ENCODE peak calls at places on chromosomes 6 and 20, in four cellular contexts. X, N, R and K are unnamed samples.

GRCh38 chr6:82251942-82252341 is 4.4 kb upstream of the IBTK start:
- DNase-seq in R (no peak), N (peak; percentile 30), X (peak; percentile 22), K (no peak)

GRCh38 chr6:55866110-55866509 is 9.3 kb downstream of the BMP5 start:
- DNase-seq in N (no peak), R (no peak), X (no peak), K (no peak)

GRCh38 chr20:25580711-25581110 is 4.6 kb downstream of the NINL start:
- DNase-seq in X (no peak), N (no peak), R (no peak), K (no peak)

GRCh38 chr6:33144373-33144772 is 47.9 kb downstream of the COL11A2 start:
- DNase-seq in X (no peak), R (no peak), N (no peak), K (no peak)

GRCh38 chr6:127148511-127148910 is 30.0 kb downstream of the RSPO3 start:
- DNase-seq in X (no peak), N (no peak), R (no peak), K (no peak)

GRCh38 chr6:13044390-13044789 is 283.9 kb downstream of the TBC1D7 start:
- DNase-seq in X (peak; percentile 5), N (peak; percentile 72), R (no peak), K (peak; percentile 27)

GRCh38 chr20:20761302-20761701 is 48.9 kb upstream of the RALGAPA2 start:
- DNase-seq in R (no peak), N (no peak), X (no peak), K (no peak)

GRCh38 chr6:84150680-84151079 is 76.8 kb downstream of the CEP162 start:
- DNase-seq in N (no peak), R (no peak), X (no peak), K (no peak)

GRCh38 chr6:82711105-82711829 is 347.6 kb downstream of the TPBG start:
- DNase-seq in R (no peak), X (no peak), N (no peak), K (no peak)

GRCh38 chr6:40419377-40419776 is 167.8 kb downstream of the LRFN2 start:
- DNase-seq in X (no peak), N (no peak), R (no peak), K (no peak)

GRCh38 chr6:46476301-46476700 is 14.9 kb downstream of the RCAN2 start:
- DNase-seq in R (no peak), X (no peak), N (no peak), K (no peak)

GRCh38 chr20:48215536-48215935 is 430.3 kb upstream of the SULF2 start:
- DNase-seq in N (no peak), R (no peak), X (no peak), K (peak; percentile 24)

GRCh38 chr20:58851969-58852458 is 502 bp upstream of the GNAS start:
- DNase-seq in R (no peak), X (no peak), N (no peak), K (no peak)

GRCh38 chr6:7295916-7296315 is 17.1 kb downstream of the SSR1 start:
- DNase-seq in N (no peak), R (no peak), X (no peak), K (no peak)

GRCh38 chr6:41527721-41528408 is 18.3 kb upstream of the FOXP4 start:
- DNase-seq in N (no peak), R (no peak), X (peak; percentile 41), K (peak; percentile 23)

GRCh38 chr6:38499697-38500096 is 140.0 kb downstream of the BTBD9 start:
- DNase-seq in X (no peak), N (no peak), R (no peak), K (no peak)

GRCh38 chr6:26311012-26311384 is 54.0 kb upstream of the BTN3A2 start:
- DNase-seq in N (peak; percentile 52), R (no peak), X (peak; percentile 38), K (peak; percentile 51)
- TF ChIP-seq MAX in N (no peak), R (no peak), X (no peak), K (no peak)

DNA sequence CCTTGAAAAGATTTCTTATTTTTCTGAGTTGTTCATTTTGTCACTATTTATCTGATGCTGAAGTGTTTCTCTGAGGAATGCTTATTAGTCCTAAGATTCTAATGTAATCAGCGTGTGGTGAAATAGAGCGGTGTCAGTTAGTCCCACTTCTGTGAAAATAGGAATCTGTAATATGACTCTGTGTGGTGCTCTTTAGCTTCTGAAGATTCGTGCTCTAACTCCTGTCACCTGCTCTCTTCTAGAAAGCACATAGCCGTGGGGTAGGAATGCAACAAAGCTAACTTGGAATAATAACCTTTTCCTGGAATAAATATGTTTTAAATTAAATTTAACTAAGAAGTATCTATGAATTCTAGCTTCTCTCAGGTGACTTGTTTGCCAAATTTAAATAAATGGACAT is 90.4 kb downstream of the BCKDHB start:
- DNase-seq in X (no peak), N (no peak), R (no peak), K (no peak)
- TF ChIP-seq CBFB in X (no peak), N (no peak), R (no peak), K (no peak)

GRCh38 chr6:77181749-77182148 is 281.5 kb downstream of the HTR1B start:
- DNase-seq in X (no peak), N (no peak), R (no peak), K (no peak)

GRCh38 chr6:77180367-77180766 is 282.9 kb downstream of the HTR1B start:
- DNase-seq in X (no peak), R (no peak), N (no peak), K (no peak)

GRCh38 chr6:77183447-77183846 is 279.8 kb downstream of the HTR1B start:
- DNase-seq in X (no peak), N (no peak), R (no peak), K (no peak)

GRCh38 chr6:77177470-77177869 is 285.8 kb downstream of the HTR1B start:
- DNase-seq in X (no peak), N (no peak), R (no peak), K (no peak)

GRCh38 chr6:77178821-77179220 is 284.5 kb downstream of the HTR1B start:
- DNase-seq in N (no peak), R (no peak), X (no peak), K (no peak)
- TF ChIP-seq MAX in N (no peak), R (no peak), X (no peak), K (no peak)

GRCh38 chr6:43733471-43734293 is 36.3 kb upstream of the VEGFA start:
- DNase-seq in R (peak; percentile 56), X (no peak), N (no peak), K (no peak)
- TF ChIP-seq CBFB in R (no peak), X (no peak), N (no peak), K (no peak)

DNA sequence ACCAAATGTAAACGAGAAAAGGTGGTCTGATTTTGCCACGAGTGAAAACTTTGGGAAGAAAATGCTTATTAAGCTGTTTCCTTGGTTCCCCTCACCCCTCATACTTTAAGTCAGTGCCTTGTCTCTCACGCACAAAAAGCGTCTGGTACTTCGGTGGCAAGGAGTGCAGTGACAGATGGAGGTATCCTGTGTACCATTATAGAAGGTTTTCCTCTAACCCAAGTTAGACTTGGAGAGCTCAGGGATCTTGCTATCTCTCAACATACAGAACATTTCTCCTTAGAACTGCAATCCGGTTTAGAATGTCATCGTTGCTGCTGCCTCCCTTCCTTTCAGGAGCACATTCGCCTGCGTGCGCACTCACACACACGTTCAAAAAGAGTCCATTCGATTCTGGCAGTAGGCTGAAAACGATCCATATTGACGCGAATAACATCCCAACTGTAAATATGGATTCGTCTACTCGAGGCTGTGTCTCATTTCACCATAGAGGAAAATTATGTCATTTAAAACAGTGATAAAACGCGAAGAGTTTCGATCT is 1.1 kb upstream of the MARCKS start:
- DNase-seq in N (no peak), X (no peak), R (no peak), K (no peak)
- TF ChIP-seq MAX in N (no peak), X (peak; percentile 41), R (no peak), K (no peak)

DNA sequence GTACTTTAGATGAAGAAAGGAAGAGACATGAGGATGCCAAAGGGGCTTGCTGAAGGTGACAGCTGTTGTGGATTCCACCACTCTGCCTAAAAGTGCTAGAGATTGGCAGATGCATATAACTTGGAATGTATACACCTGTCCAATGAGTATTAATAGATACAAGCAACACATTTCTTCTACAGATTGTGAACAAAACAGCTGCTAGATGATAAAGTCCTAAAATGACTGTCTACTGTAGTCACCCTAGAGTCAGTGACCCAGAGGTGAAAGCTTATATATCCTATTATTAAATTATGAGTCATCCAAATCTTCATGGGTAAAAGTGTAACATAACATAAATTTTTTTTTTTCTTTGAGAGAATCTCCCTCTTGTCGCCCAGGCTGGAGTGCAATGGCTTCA is 5.2 kb downstream of the RNF217 start:
- DNase-seq in N (no peak), X (no peak), R (no peak), K (no peak)
- TF ChIP-seq CBFB in N (no peak), X (no peak), R (no peak), K (no peak)

GRCh38 chr6:157716553-157716952 is 106.5 kb upstream of the SNX9 start:
- DNase-seq in R (no peak), N (no peak), X (no peak), K (no peak)
- TF ChIP-seq MAX in R (no peak), N (no peak), X (no peak), K (no peak)